ENCODE peak calls at places on chromosomes 7 and 10, in nine cellular contexts. One of them, this sample, is unnamed.

GRCh38 chr7:1223196-1224092 is 9.2 kb upstream of the UNCX start:
- DNase-seq in heart left ventricle: no peak
- DNase-seq in stimulated activated CD4-positive, alpha-beta T cell treated with anti-CD3 and anti-CD28 coated beads, TNF-alpha, amount 100 ng/mL, for 4 hours: no peak
- DNase-seq in AG04450: no peak
- DNase-seq in naive thymus-derived CD4-positive, alpha-beta T cell: no peak
- DNase-seq in IMR-90: no peak
- DNase-seq in HEK293T: no peak
- DNase-seq in NCI-H1105 treated with DMSO at 0.1 percent for 48 hours: no peak
- DNase-seq in CD8-positive, alpha-beta memory T cell: no peak
- DNase-seq in this sample: no peak

GRCh38 chr10:30765611-30766010 is 136.1 kb upstream of the LYZL2 start:
- DNase-seq in heart left ventricle: no peak
- DNase-seq in stimulated activated CD4-positive, alpha-beta T cell treated with anti-CD3 and anti-CD28 coated beads, TNF-alpha, amount 100 ng/mL, for 4 hours: no peak
- DNase-seq in AG04450: no peak
- DNase-seq in naive thymus-derived CD4-positive, alpha-beta T cell: no peak
- DNase-seq in IMR-90: no peak
- DNase-seq in HEK293T: no peak
- DNase-seq in NCI-H1105 treated with DMSO at 0.1 percent for 48 hours: no peak
- DNase-seq in CD8-positive, alpha-beta memory T cell: no peak
- DNase-seq in this sample: no peak

GRCh38 chr7:128530855-128531104 is 54.2 kb downstream of the METTL2B start:
- DNase-seq in heart left ventricle: no peak
- DNase-seq in stimulated activated CD4-positive, alpha-beta T cell treated with anti-CD3 and anti-CD28 coated beads, TNF-alpha, amount 100 ng/mL, for 4 hours: no peak
- DNase-seq in AG04450: no peak
- DNase-seq in naive thymus-derived CD4-positive, alpha-beta T cell: no peak
- DNase-seq in IMR-90: no peak
- DNase-seq in HEK293T: no peak
- DNase-seq in NCI-H1105 treated with DMSO at 0.1 percent for 48 hours: no peak
- DNase-seq in CD8-positive, alpha-beta memory T cell: no peak
- DNase-seq in this sample: no peak

GRCh38 chr10:127577376-127577775 is 28.3 kb downstream of the NPS start:
- DNase-seq in heart left ventricle: no peak
- DNase-seq in stimulated activated CD4-positive, alpha-beta T cell treated with anti-CD3 and anti-CD28 coated beads, TNF-alpha, amount 100 ng/mL, for 4 hours: no peak
- DNase-seq in AG04450: no peak
- DNase-seq in naive thymus-derived CD4-positive, alpha-beta T cell: no peak
- DNase-seq in IMR-90: peak
- DNase-seq in HEK293T: no peak
- DNase-seq in NCI-H1105 treated with DMSO at 0.1 percent for 48 hours: peak
- DNase-seq in CD8-positive, alpha-beta memory T cell: no peak
- DNase-seq in this sample: peak

GRCh38 chr10:110137142-110137545 is 70.3 kb upstream of the MXI1 start:
- DNase-seq in heart left ventricle: no peak
- DNase-seq in stimulated activated CD4-positive, alpha-beta T cell treated with anti-CD3 and anti-CD28 coated beads, TNF-alpha, amount 100 ng/mL, for 4 hours: no peak
- DNase-seq in AG04450: peak
- DNase-seq in naive thymus-derived CD4-positive, alpha-beta T cell: peak
- DNase-seq in IMR-90: peak
- DNase-seq in HEK293T: peak
- DNase-seq in NCI-H1105 treated with DMSO at 0.1 percent for 48 hours: peak
- DNase-seq in CD8-positive, alpha-beta memory T cell: peak
- DNase-seq in this sample: peak

GRCh38 chr10:88582411-88582805 is 710 bp downstream of the RNLS start:
- DNase-seq in heart left ventricle: no peak
- DNase-seq in stimulated activated CD4-positive, alpha-beta T cell treated with anti-CD3 and anti-CD28 coated beads, TNF-alpha, amount 100 ng/mL, for 4 hours: no peak
- DNase-seq in AG04450: no peak
- DNase-seq in naive thymus-derived CD4-positive, alpha-beta T cell: no peak
- DNase-seq in IMR-90: no peak
- DNase-seq in HEK293T: no peak
- DNase-seq in NCI-H1105 treated with DMSO at 0.1 percent for 48 hours: no peak
- DNase-seq in CD8-positive, alpha-beta memory T cell: no peak
- DNase-seq in this sample: no peak

GRCh38 chr7:116797611-116798010 is 64.8 kb upstream of the CAPZA2 start:
- DNase-seq in heart left ventricle: no peak
- DNase-seq in stimulated activated CD4-positive, alpha-beta T cell treated with anti-CD3 and anti-CD28 coated beads, TNF-alpha, amount 100 ng/mL, for 4 hours: no peak
- DNase-seq in AG04450: no peak
- DNase-seq in naive thymus-derived CD4-positive, alpha-beta T cell: no peak
- DNase-seq in IMR-90: no peak
- DNase-seq in HEK293T: no peak
- DNase-seq in NCI-H1105 treated with DMSO at 0.1 percent for 48 hours: no peak
- DNase-seq in CD8-positive, alpha-beta memory T cell: no peak
- DNase-seq in this sample: no peak

GRCh38 chr10:124043310-124044142 is 49.9 kb downstream of the CHST15 start:
- DNase-seq in heart left ventricle: no peak
- DNase-seq in stimulated activated CD4-positive, alpha-beta T cell treated with anti-CD3 and anti-CD28 coated beads, TNF-alpha, amount 100 ng/mL, for 4 hours: no peak
- DNase-seq in AG04450: no peak
- DNase-seq in naive thymus-derived CD4-positive, alpha-beta T cell: no peak
- DNase-seq in IMR-90: no peak
- DNase-seq in HEK293T: no peak
- DNase-seq in NCI-H1105 treated with DMSO at 0.1 percent for 48 hours: no peak
- DNase-seq in CD8-positive, alpha-beta memory T cell: no peak
- DNase-seq in this sample: no peak

GRCh38 chr10:21514101-21514807 is 11.2 kb downstream of the SKIDA1 start:
- DNase-seq in heart left ventricle: no peak
- DNase-seq in stimulated activated CD4-positive, alpha-beta T cell treated with anti-CD3 and anti-CD28 coated beads, TNF-alpha, amount 100 ng/mL, for 4 hours: no peak
- DNase-seq in AG04450: no peak
- DNase-seq in naive thymus-derived CD4-positive, alpha-beta T cell: no peak
- DNase-seq in IMR-90: no peak
- DNase-seq in HEK293T: no peak
- DNase-seq in NCI-H1105 treated with DMSO at 0.1 percent for 48 hours: no peak
- DNase-seq in CD8-positive, alpha-beta memory T cell: no peak
- DNase-seq in this sample: no peak

GRCh38 chr7:19098510-19098909 is 18.9 kb downstream of the TWIST1 start:
- DNase-seq in heart left ventricle: no peak
- DNase-seq in stimulated activated CD4-positive, alpha-beta T cell treated with anti-CD3 and anti-CD28 coated beads, TNF-alpha, amount 100 ng/mL, for 4 hours: no peak
- DNase-seq in AG04450: no peak
- DNase-seq in naive thymus-derived CD4-positive, alpha-beta T cell: no peak
- DNase-seq in IMR-90: no peak
- DNase-seq in HEK293T: no peak
- DNase-seq in NCI-H1105 treated with DMSO at 0.1 percent for 48 hours: no peak
- DNase-seq in CD8-positive, alpha-beta memory T cell: no peak
- DNase-seq in this sample: no peak

GRCh38 chr7:93159490-93159889 is 11.3 kb upstream of the SAMD9L start:
- DNase-seq in heart left ventricle: no peak
- DNase-seq in stimulated activated CD4-positive, alpha-beta T cell treated with anti-CD3 and anti-CD28 coated beads, TNF-alpha, amount 100 ng/mL, for 4 hours: no peak
- DNase-seq in AG04450: no peak
- DNase-seq in naive thymus-derived CD4-positive, alpha-beta T cell: no peak
- DNase-seq in IMR-90: peak
- DNase-seq in HEK293T: no peak
- DNase-seq in NCI-H1105 treated with DMSO at 0.1 percent for 48 hours: no peak
- DNase-seq in CD8-positive, alpha-beta memory T cell: no peak
- DNase-seq in this sample: no peak

GRCh38 chr7:50068850-50069551 is 24.0 kb downstream of the ZPBP start:
- DNase-seq in heart left ventricle: no peak
- DNase-seq in stimulated activated CD4-positive, alpha-beta T cell treated with anti-CD3 and anti-CD28 coated beads, TNF-alpha, amount 100 ng/mL, for 4 hours: no peak
- DNase-seq in AG04450: no peak
- DNase-seq in naive thymus-derived CD4-positive, alpha-beta T cell: peak
- DNase-seq in IMR-90: no peak
- DNase-seq in HEK293T: no peak
- DNase-seq in NCI-H1105 treated with DMSO at 0.1 percent for 48 hours: peak
- DNase-seq in CD8-positive, alpha-beta memory T cell: peak
- DNase-seq in this sample: peak

GRCh38 chr10:110416776-110417732 is 80.7 kb upstream of the DUSP5 start:
- DNase-seq in heart left ventricle: no peak
- DNase-seq in stimulated activated CD4-positive, alpha-beta T cell treated with anti-CD3 and anti-CD28 coated beads, TNF-alpha, amount 100 ng/mL, for 4 hours: no peak
- DNase-seq in AG04450: no peak
- DNase-seq in naive thymus-derived CD4-positive, alpha-beta T cell: no peak
- DNase-seq in IMR-90: no peak
- DNase-seq in HEK293T: no peak
- DNase-seq in NCI-H1105 treated with DMSO at 0.1 percent for 48 hours: no peak
- DNase-seq in CD8-positive, alpha-beta memory T cell: no peak
- DNase-seq in this sample: no peak

GRCh38 chr10:95756796-95757657 is 1.1 kb downstream of the ENTPD1 start:
- DNase-seq in heart left ventricle: no peak
- DNase-seq in stimulated activated CD4-positive, alpha-beta T cell treated with anti-CD3 and anti-CD28 coated beads, TNF-alpha, amount 100 ng/mL, for 4 hours: no peak
- DNase-seq in AG04450: no peak
- DNase-seq in naive thymus-derived CD4-positive, alpha-beta T cell: no peak
- DNase-seq in IMR-90: no peak
- DNase-seq in HEK293T: no peak
- DNase-seq in NCI-H1105 treated with DMSO at 0.1 percent for 48 hours: no peak
- DNase-seq in CD8-positive, alpha-beta memory T cell: no peak
- DNase-seq in this sample: no peak

GRCh38 chr7:64183126-64183742 is 23.8 kb upstream of the ZNF735 start:
- DNase-seq in heart left ventricle: no peak
- DNase-seq in stimulated activated CD4-positive, alpha-beta T cell treated with anti-CD3 and anti-CD28 coated beads, TNF-alpha, amount 100 ng/mL, for 4 hours: peak
- DNase-seq in AG04450: no peak
- DNase-seq in naive thymus-derived CD4-positive, alpha-beta T cell: no peak
- DNase-seq in IMR-90: no peak
- DNase-seq in HEK293T: peak
- DNase-seq in NCI-H1105 treated with DMSO at 0.1 percent for 48 hours: no peak
- DNase-seq in CD8-positive, alpha-beta memory T cell: no peak
- DNase-seq in this sample: no peak